ENCODE peak calls at places on chromosomes 16 and 17, in five cellular contexts. K is IMR-90, W is mesenchymal stem cell, J is K562, G is colonic mucosa. M is an unnamed sample.

GRCh38 chr17:64641499-64641898 is 20.6 kb downstream of the SMURF2 start:
- DNase-seq in G (no peak), K (peak; percentile 91), J (peak; percentile 49), W (peak; percentile 85), M (no peak)

GRCh38 chr17:41329279-41329925 is 13.9 kb upstream of the KRTAP17-1 start:
- DNase-seq in G (peak; percentile 47), W (peak; percentile 51), K (peak; percentile 56), J (peak; percentile 32), M (no peak)

GRCh38 chr16:19704321-19705130 is 13.5 kb downstream of the KNOP1 start:
- DNase-seq in G (no peak), K (peak; percentile 77), J (no peak), W (peak; percentile 94), M (peak; percentile 62)

GRCh38 chr16:6672507-6672906 is 660.1 kb upstream of the RBFOX1 start:
- DNase-seq in J (no peak), K (no peak), W (no peak), G (no peak), M (no peak)

GRCh38 chr16:75860654-75861053 is 134.4 kb upstream of the CPHXL start:
- DNase-seq in G (no peak), J (peak; percentile 3), W (no peak), K (no peak), M (peak; percentile 40)

GRCh38 chr16:2027024-2028010 is 615 bp downstream of the NHERF2 start:
- DNase-seq in K (peak; percentile 59), J (no peak), W (peak; percentile 69), G (no peak), M (peak; percentile 76)

GRCh38 chr17:1956134-1956533 is 69.0 kb downstream of the RTN4RL1 start:
- DNase-seq in W (no peak), G (no peak), J (no peak), K (no peak), M (peak; percentile 42)

GRCh38 chr16:29940656-29941055 is 14.6 kb upstream of the KCTD13 start:
- DNase-seq in J (no peak), K (no peak), W (no peak), G (no peak), M (no peak)

GRCh38 chr17:60416368-60416925 is 5.8 kb upstream of the CHCT1 start:
- DNase-seq in K (no peak), J (no peak), G (no peak), W (no peak), M (no peak)

GRCh38 chr17:82663381-82664275 is 15.4 kb upstream of the WDR45B start:
- DNase-seq in K (no peak), W (no peak), G (no peak), J (no peak), M (peak; percentile 68)

GRCh38 chr17:57938061-57938502 is 17.1 kb downstream of the CUEDC1 start:
- DNase-seq in J (no peak), G (peak; percentile 73), K (no peak), W (no peak), M (no peak)

GRCh38 chr17:57939797-57940196 is 15.4 kb downstream of the CUEDC1 start:
- DNase-seq in G (peak; percentile 60), K (no peak), W (no peak), J (peak; percentile 31), M (peak; percentile 85)

GRCh38 chr17:57940217-57940616 is 15.0 kb downstream of the CUEDC1 start:
- DNase-seq in G (no peak), K (no peak), W (no peak), J (no peak), M (no peak)

GRCh38 chr17:57937492-57937891 is 17.7 kb downstream of the CUEDC1 start:
- DNase-seq in J (no peak), W (no peak), K (no peak), G (no peak), M (no peak)

DNA sequence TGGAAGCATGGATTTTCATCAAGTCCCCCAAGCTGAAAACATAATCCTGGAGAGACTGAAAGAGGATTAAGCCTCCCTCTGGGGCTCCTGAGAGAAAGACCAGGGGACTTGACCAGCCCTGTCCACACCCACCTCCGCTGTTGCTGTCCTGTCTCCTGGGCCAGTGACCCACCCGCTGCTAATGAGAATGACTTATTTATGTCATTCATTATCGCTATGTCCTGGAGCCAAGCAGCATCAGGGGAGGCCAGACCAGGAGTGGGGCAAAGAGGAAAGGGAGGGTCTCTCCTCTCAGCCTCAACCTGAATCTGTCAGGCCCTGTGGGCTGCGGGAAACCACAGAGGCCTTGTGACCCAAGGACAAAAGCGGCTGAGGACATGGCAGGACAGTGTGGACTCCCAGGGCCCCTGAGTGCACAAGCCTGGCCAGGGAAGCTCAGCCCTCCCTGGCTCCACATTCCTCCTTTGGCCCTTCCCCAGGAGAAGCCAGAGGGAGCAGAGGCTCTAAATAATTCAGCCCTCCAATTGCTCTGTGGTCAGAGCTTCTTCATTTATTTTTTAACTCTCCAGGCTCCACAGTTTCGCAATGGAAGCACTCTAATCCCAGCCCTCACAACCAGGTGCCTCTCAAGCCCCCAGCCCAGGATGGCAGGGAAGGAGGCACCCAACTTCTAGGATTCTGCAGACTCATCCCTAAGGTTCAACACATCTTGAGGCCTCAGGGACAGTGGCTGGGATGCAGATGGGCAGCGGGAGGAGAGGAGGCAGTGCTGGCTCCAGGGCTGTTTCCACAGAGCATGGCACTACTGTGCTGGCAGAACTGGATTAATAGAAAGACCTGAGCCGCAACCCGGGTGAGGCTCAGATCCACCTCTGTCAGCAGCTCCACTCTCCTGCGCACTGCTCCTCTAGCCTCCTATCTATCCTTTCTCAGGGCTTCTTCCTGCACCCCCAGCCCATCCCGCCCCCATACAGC is 19.1 kb downstream of the CUEDC1 start:
- DNase-seq in W (peak; percentile 82), K (peak; percentile 55), J (no peak), G (no peak), M (peak; percentile 86)
- H3K4me3 ChIP-seq in W (no peak overlapping the region), K (no peak overlapping the region), J (no peak overlapping the region), G (no peak overlapping the region), M (peak overlapping the region; percentile 33)

GRCh38 chr17:17239832-17240231 is 2.9 kb upstream of the FLCN start:
- DNase-seq in W (no peak), G (no peak), J (peak; percentile 34), K (no peak), M (no peak)
- H3K9ac ChIP-seq in W (no peak overlapping the region), G (no peak overlapping the region), J (no peak overlapping the region), K (no peak overlapping the region), M (no peak overlapping the region)

GRCh38 chr17:81000631-81001357 is 9.2 kb downstream of the CHMP6 start:
- DNase-seq in K (no peak), J (no peak), G (peak; percentile 86), W (no peak), M (peak; percentile 71)

GRCh38 chr17:80997471-80998387 is 6.1 kb downstream of the CHMP6 start:
- DNase-seq in G (no peak), W (no peak), J (no peak), K (no peak), M (peak; percentile 73)

GRCh38 chr17:80998388-80999223 is 7.0 kb downstream of the CHMP6 start:
- DNase-seq in K (no peak), G (no peak), W (no peak), J (no peak), M (peak; percentile 65)

GRCh38 chr17:81000089-81000630 is 8.5 kb downstream of the CHMP6 start:
- DNase-seq in K (no peak), J (no peak), G (no peak), W (no peak), M (no peak)

GRCh38 chr17:80999224-81000088 is 7.8 kb downstream of the CHMP6 start:
- DNase-seq in K (no peak), G (no peak), W (no peak), J (no peak), M (peak; percentile 77)
- H3K36me3 ChIP-seq in K (peaks cover 49% of the 10 kb centered on the region), G (peaks cover 28% of the 10 kb centered on the region), W (peaks cover 48% of the 10 kb centered on the region), J (peaks cover 49% of the 10 kb centered on the region), M (peaks cover 7% of the 10 kb centered on the region)

GRCh38 chr17:45229681-45230409 is 8.2 kb downstream of the FMNL1 start:
- DNase-seq in K (no peak), J (no peak), G (no peak), W (no peak), M (no peak)

GRCh38 chr17:45230410-45230786 is 8.7 kb downstream of the FMNL1 start:
- DNase-seq in G (no peak), K (no peak), J (no peak), W (no peak), M (no peak)

GRCh38 chr17:45232514-45233422 is 11.1 kb downstream of the FMNL1 start:
- DNase-seq in W (no peak), K (no peak), G (no peak), J (no peak), M (no peak)

GRCh38 chr17:45231481-45232116 is 9.9 kb downstream of the FMNL1 start:
- DNase-seq in J (no peak), K (no peak), W (no peak), G (no peak), M (no peak)

DNA sequence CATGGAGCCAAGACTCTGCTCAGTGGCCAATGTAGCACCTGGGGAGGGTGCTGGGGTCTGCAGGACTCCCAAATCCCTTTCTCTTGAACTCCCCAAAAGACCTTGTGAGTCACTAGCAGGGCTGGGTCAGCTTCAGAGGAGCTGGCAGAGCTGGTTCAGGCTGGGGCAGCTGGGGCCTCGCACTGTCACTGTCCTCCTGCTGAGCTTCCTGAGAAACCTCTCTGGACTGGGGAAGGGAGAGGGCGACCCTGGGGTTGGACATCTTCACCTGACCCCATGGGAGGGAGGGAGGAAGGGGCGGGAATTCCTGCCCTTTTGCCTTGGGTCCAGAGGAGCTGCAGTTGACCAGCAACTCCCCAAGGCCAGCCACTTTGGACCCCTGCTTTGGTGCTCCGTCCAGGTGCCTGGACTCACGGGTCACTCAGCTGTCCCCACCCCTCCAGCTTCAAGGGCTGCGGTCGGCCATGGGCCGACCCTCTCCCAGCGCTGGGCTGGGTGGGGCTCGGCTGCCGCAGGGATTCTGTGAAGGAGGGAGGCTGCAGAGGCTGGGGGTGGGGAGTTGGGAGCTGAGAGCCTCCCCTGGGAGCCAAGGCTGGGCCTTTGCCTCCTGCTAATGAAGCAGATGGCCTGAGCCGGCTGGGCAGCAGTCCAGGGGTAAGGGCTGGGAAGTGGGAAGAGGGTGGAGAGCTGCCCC is 9.2 kb downstream of the FMNL1 start:
- DNase-seq in W (peak; percentile 38), G (no peak), J (no peak), K (peak; percentile 33), M (no peak)
- H3K4me3 ChIP-seq in W (no peak overlapping the region), G (no peak overlapping the region), J (no peak overlapping the region), K (no peak overlapping the region), M (no peak overlapping the region)

GRCh38 chr16:89506113-89506504 is 2.1 kb upstream of the SPG7 start:
- DNase-seq in W (no peak), G (no peak), K (no peak), J (peak; percentile 34), M (no peak)
- H3K9ac ChIP-seq in W (peak overlapping the region; percentile 68), G (peak overlapping the region; percentile 45), K (no peak overlapping the region), J (peak overlapping the region; percentile 89), M (no peak overlapping the region)

M was measured in kidney.